ENCODE peak calls at places on chromosome 15, in seven cellular contexts. E is neuronal stem cell, M is IMR-90, D is mesendoderm, K is mesenchymal stem cell, N is H1, V is trophoblast cell. Z is an unnamed sample.

GRCh38 chr15:42273900-42274692 is 863 bp upstream of the TMEM87A start:
- DNase-seq in E (no peak), M (peak; percentile 67), D (no peak), K (peak; percentile 74), N (peak; percentile 51), V (peak; percentile 60), Z (peak; percentile 34)

GRCh38 chr15:82585072-82585471 is 44.8 kb upstream of the RPS17 start:
- DNase-seq in E (no peak), M (peak; percentile 45), D (no peak), K (peak; percentile 27), N (no peak), V (no peak), Z (no peak)

GRCh38 chr15:76181705-76182107 is 121.9 kb downstream of the TMEM266 start:
- DNase-seq in E (no peak), M (no peak), D (no peak), K (no peak), N (no peak), V (no peak), Z (no peak)

GRCh38 chr15:40875996-40876740 is 2.1 kb upstream of the RHOV start:
- DNase-seq in E (no peak), M (no peak), D (no peak), K (no peak), N (no peak), V (peak; percentile 97), Z (no peak)

GRCh38 chr15:96367436-96368200 is 37.1 kb downstream of the NR2F2 start:
- DNase-seq in E (no peak), M (no peak), D (no peak), K (peak; percentile 10), N (peak; percentile 57), V (no peak), Z (peak; percentile 50)

GRCh38 chr15:86139828-86140227 is 60.2 kb downstream of the AGBL1 start:
- DNase-seq in E (no peak), M (no peak), D (peak; percentile 57), K (no peak), N (peak; percentile 73), V (no peak), Z (peak; percentile 73)

GRCh38 chr15:82393671-82394070 is 35.9 kb upstream of the GOLGA6L9 start:
- DNase-seq in E (no peak), M (peak; percentile 72), D (no peak), K (peak; percentile 18), N (no peak), V (no peak), Z (no peak)

GRCh38 chr15:56798639-56799038 is 65.3 kb upstream of the ZNF280D start:
- DNase-seq in E (no peak), M (peak; percentile 10), D (no peak), K (no peak), N (no peak), V (no peak), Z (no peak)

GRCh38 chr15:33149919-33150318 is 44.6 kb downstream of the FMN1 start:
- DNase-seq in E (no peak), M (peak; percentile 30), D (no peak), K (peak; percentile 16), N (no peak), V (no peak), Z (no peak)

GRCh38 chr15:60757273-60757672 is 278.3 kb upstream of the ICE2 start:
- DNase-seq in E (no peak), M (no peak), D (no peak), K (no peak), N (no peak), V (no peak), Z (no peak)

GRCh38 chr15:26178821-26179220 is 315.7 kb upstream of the ATP10A start:
- DNase-seq in E (no peak), M (no peak), D (no peak), K (no peak), N (no peak), V (no peak), Z (no peak)

GRCh38 chr15:90647326-90647725 is 69.8 kb upstream of the BLM start:
- DNase-seq in E (no peak), M (no peak), D (no peak), K (no peak), N (no peak), V (no peak), Z (no peak)

GRCh38 chr15:22949074-22949547 is 31.1 kb downstream of the CYFIP1 start:
- DNase-seq in E (peak; percentile 54), M (peak; percentile 24), D (peak; percentile 89), K (peak; percentile 72), N (peak; percentile 77), V (peak; percentile 25), Z (peak; percentile 81)

GRCh38 chr15:38683382-38684242 is 119.0 kb upstream of the RASGRP1 start:
- DNase-seq in E (peak; percentile 32), M (peak; percentile 53), D (peak; percentile 50), K (peak; percentile 50), N (peak; percentile 58), V (peak; percentile 81), Z (peak; percentile 49)

GRCh38 chr15:67840747-67841634 is 1.1 kb upstream of the RNU6-1 start:
- DNase-seq in E (no peak), M (peak; percentile 58), D (peak; percentile 73), K (peak; percentile 72), N (no peak), V (peak; percentile 65), Z (no peak)

GRCh38 chr15:43529587-43530345 is 12.4 kb downstream of the MAP1A start:
- DNase-seq in E (no peak), M (no peak), D (no peak), K (no peak), N (no peak), V (no peak), Z (no peak)

GRCh38 chr15:62163847-62164499 is 1.1 kb downstream of the C2CD4B start:
- DNase-seq in E (peak; percentile 18), M (no peak), D (peak; percentile 46), K (no peak), N (peak; percentile 74), V (no peak), Z (peak; percentile 48)

GRCh38 chr15:92328207-92328606 is 65.5 kb upstream of the ST8SIA2 start:
- DNase-seq in E (no peak), M (no peak), D (no peak), K (no peak), N (no peak), V (no peak), Z (no peak)

GRCh38 chr15:51401872-51402517 is 60.5 kb downstream of the GLDN start:
- DNase-seq in E (peak; percentile 39), M (peak; percentile 26), D (peak; percentile 80), K (peak; percentile 58), N (peak; percentile 86), V (peak; percentile 64), Z (peak; percentile 74)

GRCh38 chr15:48416301-48416700 is 85.1 kb downstream of the DUT start:
- DNase-seq in E (no peak), M (no peak), D (no peak), K (no peak), N (no peak), V (no peak), Z (no peak)

GRCh38 chr15:27796405-27797085 is 302.6 kb downstream of the OCA2 start:
- DNase-seq in E (no peak), M (no peak), D (peak; percentile 3), K (no peak), N (no peak), V (no peak), Z (no peak)
- H3K18ac ChIP-seq in E (peak overlapping the region; percentile 55), M (no peak overlapping the region), D (no peak overlapping the region), K (no peak overlapping the region), N (peak overlapping the region; percentile 48), V (no peak overlapping the region), Z (no peak overlapping the region)

DNA sequence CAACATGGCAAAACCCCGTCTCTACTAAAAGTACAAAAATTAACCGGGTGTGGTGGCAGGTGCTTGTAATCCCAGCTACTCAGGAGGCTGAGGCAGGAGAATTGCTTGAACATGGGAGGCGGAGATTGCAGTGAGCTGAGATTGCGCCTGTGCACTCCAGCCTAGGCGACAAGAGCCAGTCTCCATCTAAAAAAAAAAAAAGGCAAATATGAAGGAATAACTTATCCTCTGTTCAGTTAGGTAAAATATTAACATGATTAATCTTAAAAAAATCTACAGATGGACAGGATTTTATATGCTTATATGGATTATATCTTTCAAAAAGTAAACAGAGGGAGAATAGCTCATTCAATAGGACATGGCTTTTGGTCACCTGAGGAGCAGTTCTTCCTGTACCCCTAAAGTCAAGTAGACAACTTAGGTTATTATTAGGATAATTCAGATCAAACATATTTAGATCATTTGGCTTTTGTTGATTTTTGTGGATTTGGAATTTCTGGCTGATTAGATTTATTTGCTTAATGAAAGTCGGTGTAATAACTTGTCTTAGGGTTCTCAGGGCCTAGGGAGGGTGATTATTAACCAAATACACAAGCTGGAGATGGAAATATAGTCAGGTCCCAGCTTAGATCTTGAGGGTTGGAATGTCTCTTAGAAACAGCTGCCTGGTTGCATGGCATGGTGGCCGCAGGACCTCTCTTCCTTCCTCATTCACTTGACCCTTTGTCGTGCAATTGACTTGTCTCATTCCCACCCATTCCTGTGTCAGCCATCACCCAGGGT is 82.1 kb upstream of the ONECUT1 start:
- DNase-seq in E (no peak), M (no peak), D (no peak), K (no peak), N (no peak), V (no peak), Z (no peak)
- H3K18ac ChIP-seq in E (peak overlapping the region; percentile 9), M (no peak overlapping the region), D (no peak overlapping the region), K (no peak overlapping the region), N (no peak overlapping the region), V (no peak overlapping the region), Z (no peak overlapping the region)

DNA sequence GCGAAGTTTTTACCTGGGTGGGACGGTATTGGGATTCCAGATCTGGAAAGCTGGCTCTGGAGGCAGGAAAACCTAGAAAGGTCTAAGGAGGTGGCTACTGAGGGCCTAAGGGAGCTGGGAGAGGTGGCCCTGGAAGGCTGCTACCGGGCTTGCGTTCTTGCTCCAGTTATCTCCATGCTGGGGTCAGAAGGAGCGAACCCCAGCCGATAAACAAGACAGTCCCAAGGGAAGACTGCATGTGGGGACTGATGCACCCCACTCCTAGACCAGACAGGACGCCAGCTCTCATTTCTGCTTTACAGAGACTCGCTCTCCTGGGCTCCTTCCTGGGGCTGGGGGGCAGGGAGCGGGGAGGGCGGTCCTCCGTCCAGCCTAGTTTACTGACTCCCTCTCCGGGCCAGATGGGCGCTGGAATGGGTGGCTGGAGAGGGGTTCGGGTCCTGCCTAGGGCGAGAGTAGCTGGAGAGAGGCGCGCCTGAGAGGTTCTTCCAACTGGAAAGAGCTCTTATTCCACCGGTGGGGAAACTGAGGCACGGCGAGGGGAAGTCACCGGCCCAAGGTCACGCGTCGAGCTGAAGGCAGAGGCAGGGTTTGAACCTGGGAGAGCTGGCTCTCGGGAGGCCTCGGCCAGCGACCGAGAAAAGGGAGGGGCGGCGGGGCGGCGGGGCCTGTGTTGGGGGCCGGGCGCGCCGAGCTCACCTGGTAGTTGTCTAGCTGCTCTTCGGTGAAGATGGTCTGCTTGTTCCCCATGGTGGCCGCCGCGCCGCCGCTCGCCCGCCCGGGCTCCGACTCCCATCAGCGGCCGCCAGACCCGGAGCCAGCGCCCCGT is 565 bp downstream of the CIB2 start:
- DNase-seq in E (no peak), M (no peak), D (no peak), K (no peak), N (peak; percentile 56), V (peak; percentile 6), Z (no peak)
- H3K18ac ChIP-seq in E (peak overlapping the region; percentile 78), M (no peak overlapping the region), D (peak overlapping the region; percentile 75), K (peak overlapping the region; percentile 50), N (no peak overlapping the region), V (no peak overlapping the region), Z (no peak overlapping the region)

GRCh38 chr15:46616033-46616432 is 981.2 kb downstream of the SQOR start:
- DNase-seq in E (no peak), M (no peak), D (no peak), K (no peak), N (no peak), V (no peak), Z (no peak)
- H3K18ac ChIP-seq in E (no peak overlapping the region), M (no peak overlapping the region), D (no peak overlapping the region), K (no peak overlapping the region), N (no peak overlapping the region), V (no peak overlapping the region), Z (no peak overlapping the region)